ENCODE peak calls at places on chromosomes 6 and 20, in six cellular contexts. K is HepG2, J is GM12891, Z is H1, D is K562, M is GM12878. S is an unnamed sample.

GRCh38 chr6:64254558-64254957 is 619.0 kb downstream of the PHF3 start:
- DNase-seq in K (peak; percentile 10), J (no peak), D (no peak), Z (no peak), M (no peak), S (no peak)

GRCh38 chr6:45532626-45533258 is 155.0 kb upstream of the SUPT3H start:
- DNase-seq in K (no peak), Z (no peak), D (no peak), J (no peak), M (no peak), S (no peak)

GRCh38 chr6:150336299-150336698 is 32.5 kb upstream of the IYD start:
- DNase-seq in M (peak; percentile 53), J (no peak), Z (no peak), K (no peak), D (peak; percentile 34), S (no peak)

GRCh38 chr6:50128420-50129005 is 78.8 kb upstream of the DEFB112 start:
- DNase-seq in J (no peak), K (peak; percentile 5), Z (no peak), M (no peak), D (peak; percentile 23), S (no peak)

GRCh38 chr6:170524188-170524535 is 28.9 kb downstream of the PSMB1 start:
- DNase-seq in M (no peak), J (no peak), Z (no peak), K (no peak), D (no peak), S (no peak)

GRCh38 chr6:166775923-166776220 is 148.8 kb upstream of the RPS6KA2 start:
- DNase-seq in Z (no peak), K (no peak), D (no peak), M (no peak), J (no peak), S (no peak)

GRCh38 chr6:138673317-138674014 is 100.1 kb upstream of the CCDC28A start:
- DNase-seq in D (no peak), Z (no peak), K (no peak), J (no peak), M (no peak), S (no peak)

GRCh38 chr20:47095690-47096089 is 201.0 kb downstream of the EYA2 start:
- DNase-seq in D (no peak), Z (no peak), K (no peak), M (no peak), J (no peak), S (no peak)

GRCh38 chr6:42860481-42860880 is 18.9 kb upstream of the RPL7L1 start:
- DNase-seq in Z (no peak), J (no peak), K (no peak), M (no peak), D (no peak), S (no peak)

GRCh38 chr6:1704711-1705110 is 95.0 kb downstream of the FOXC1 start:
- DNase-seq in J (no peak), M (no peak), K (no peak), Z (no peak), D (no peak), S (no peak)

GRCh38 chr6:119349041-119349340 is 570 bp downstream of the MAN1A1 start:
- DNase-seq in Z (peak; percentile 78), M (no peak), D (no peak), K (no peak), J (no peak), S (peak; percentile 23)

GRCh38 chr20:32075534-32075933 is 23.5 kb downstream of the HCK start:
- DNase-seq in M (no peak), D (no peak), K (no peak), J (no peak), Z (no peak), S (no peak)

GRCh38 chr6:75244063-75244575 is 518 bp upstream of the COX7A2 start:
- DNase-seq in Z (no peak), K (no peak), J (no peak), D (no peak), M (no peak), S (no peak)

GRCh38 chr6:163741342-163741741 is 326.8 kb downstream of the QKI start:
- DNase-seq in Z (no peak), J (no peak), M (no peak), D (peak; percentile 63), K (no peak), S (no peak)

GRCh38 chr6:163745566-163746400 is 331.3 kb downstream of the QKI start:
- DNase-seq in Z (no peak), M (no peak), K (peak; percentile 56), D (peak; percentile 30), J (no peak), S (no peak)

GRCh38 chr6:163743796-163744195 is 329.3 kb downstream of the QKI start:
- DNase-seq in J (no peak), K (no peak), M (no peak), D (no peak), Z (no peak), S (no peak)

GRCh38 chr6:163741743-163742363 is 327.3 kb downstream of the QKI start:
- DNase-seq in D (peak; percentile 60), Z (no peak), J (no peak), M (no peak), K (no peak), S (no peak)

GRCh38 chr6:163744256-163744925 is 329.9 kb downstream of the QKI start:
- DNase-seq in Z (no peak), D (no peak), K (no peak), M (no peak), J (no peak), S (no peak)
- TF ChIP-seq TAF1 in Z (no peak), D (no peak), K (no peak), M (no peak), J (no peak), S (no peak)

GRCh38 chr6:154615483-154616025 is 105.1 kb upstream of the CNKSR3 start:
- DNase-seq in J (no peak), K (peak; percentile 35), M (no peak), Z (no peak), D (peak; percentile 93), S (no peak)
- TF ChIP-seq POLR2AphosphoS5 in J (no peak), K (no peak), M (no peak), Z (no peak), D (peak; percentile 54), S (no peak)

DNA sequence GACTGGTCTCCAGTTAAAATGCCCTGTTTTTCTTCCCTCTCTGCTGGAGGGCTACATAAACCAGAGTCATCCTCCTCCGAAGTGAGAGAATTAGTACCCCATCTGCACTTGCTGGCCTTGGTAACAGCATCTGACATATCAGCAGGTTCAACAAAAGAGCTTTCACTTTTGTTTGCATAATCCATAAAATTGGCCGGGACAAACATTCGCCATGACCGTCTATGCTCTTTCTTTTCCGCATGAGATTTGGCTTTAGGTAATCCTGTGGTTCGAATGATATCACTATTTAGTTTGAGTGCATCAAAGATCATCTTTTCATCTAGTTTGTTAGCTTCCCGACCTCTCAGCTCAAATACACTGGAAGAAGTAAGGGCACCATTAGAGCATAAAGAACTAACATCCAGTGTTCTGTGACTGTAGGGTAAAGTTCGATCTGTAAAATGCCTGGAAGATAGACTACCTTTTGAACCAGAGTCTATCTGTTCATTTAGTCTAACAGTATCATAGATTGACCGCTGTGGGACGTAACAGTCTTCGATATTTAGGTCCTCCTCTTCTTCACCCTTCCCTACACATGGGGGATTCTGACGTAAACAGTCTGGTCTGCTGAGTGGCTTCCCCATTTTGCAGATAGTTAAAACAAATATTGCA is 101.6 kb downstream of the DST start:
- DNase-seq in M (no peak), D (peak; percentile 50), Z (no peak), K (peak; percentile 77), J (no peak), S (no peak)
- TF ChIP-seq POLR2A in M (no peak), D (no peak), Z (no peak), K (peak; percentile 30), J (no peak), S (no peak)

GRCh38 chr20:38892091-38892981 is 33.9 kb upstream of the FAM83D start:
- DNase-seq in Z (no peak), M (peak; percentile 79), D (no peak), J (peak; percentile 41), K (no peak), S (peak; percentile 49)

GRCh38 chr20:38895098-38895949 is 30.9 kb upstream of the FAM83D start:
- DNase-seq in M (no peak), K (no peak), D (no peak), J (no peak), Z (no peak), S (no peak)

GRCh38 chr20:38894091-38894847 is 31.9 kb upstream of the FAM83D start:
- DNase-seq in M (no peak), Z (no peak), J (no peak), D (peak; percentile 69), K (no peak), S (no peak)

GRCh38 chr20:38893485-38894090 is 32.6 kb upstream of the FAM83D start:
- DNase-seq in Z (peak; percentile 89), K (peak; percentile 43), J (peak; percentile 88), D (peak; percentile 82), M (peak; percentile 38), S (peak; percentile 86)

DNA sequence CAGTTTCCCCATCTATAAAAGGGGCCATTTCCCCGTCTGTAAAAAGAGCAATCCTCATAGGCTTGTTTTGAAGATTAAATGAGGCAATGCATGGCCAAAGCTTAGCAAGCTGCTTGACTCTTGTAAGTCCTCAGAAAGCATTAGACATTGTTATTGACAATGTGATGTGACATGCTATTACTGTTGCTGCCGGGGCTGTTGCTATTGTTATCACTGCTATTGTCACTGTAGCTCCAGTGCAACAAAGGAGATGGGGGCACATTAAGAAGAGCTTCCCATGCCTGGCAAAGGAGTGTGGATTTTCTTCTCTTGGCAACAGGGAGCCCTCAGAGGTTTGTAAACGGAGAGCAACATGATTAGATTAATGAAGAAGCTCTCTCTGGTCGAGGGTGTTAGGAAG is 33.2 kb upstream of the FAM83D start:
- DNase-seq in D (no peak), Z (no peak), K (no peak), J (no peak), M (peak; percentile 27), S (no peak)
- TF ChIP-seq TAF1 in D (no peak), Z (no peak), K (no peak), J (no peak), M (no peak), S (no peak)

GRCh38 chr6:17011985-17012384 is 89.9 kb upstream of the STMND1 start:
- DNase-seq in J (no peak), Z (no peak), M (no peak), K (no peak), D (no peak), S (no peak)

GRCh38 chr6:17013701-17014100 is 88.1 kb upstream of the STMND1 start:
- DNase-seq in M (no peak), Z (no peak), D (no peak), K (no peak), J (no peak), S (no peak)

GRCh38 chr6:17015144-17015543 is 86.7 kb upstream of the STMND1 start:
- DNase-seq in J (peak; percentile 28), K (no peak), Z (no peak), M (peak; percentile 13), D (no peak), S (no peak)

GRCh38 chr6:17015551-17016381 is 86.1 kb upstream of the STMND1 start:
- DNase-seq in J (no peak), D (peak; percentile 9), K (no peak), M (no peak), Z (no peak), S (no peak)

GRCh38 chr6:17012421-17013225 is 89.2 kb upstream of the STMND1 start:
- DNase-seq in K (no peak), D (no peak), M (no peak), J (no peak), Z (no peak), S (no peak)
- TF ChIP-seq POLR2AphosphoS5 in K (no peak), D (no peak), M (no peak), J (no peak), Z (no peak), S (no peak)

S was measured in GM12892.